ENCODE peak calls at places on chromosomes 2 and 18, in seven cellular contexts. D is IMR-90, C is spleen, M is K562, A is transverse colon, I is body of pancreas, Q is uterus. R is an unnamed sample.

GRCh38 chr18:46134920-46135675 is 30.9 kb downstream of the HAUS1 start:
- DNase-seq in D (no peak), C (no peak), M (no peak), A (no peak), I (no peak), Q (no peak), R (no peak)

GRCh38 chr2:9423922-9424272 is 443 bp downstream of the CPSF3 start:
- DNase-seq in D (peak; percentile 34), C (no peak), M (peak; percentile 35), A (peak; percentile 24), I (no peak), Q (no peak), R (no peak)

GRCh38 chr18:33835419-33835818 is 257.4 kb downstream of the ASXL3 start:
- DNase-seq in D (no peak), C (no peak), M (no peak), A (no peak), I (no peak), Q (no peak), R (no peak)

GRCh38 chr2:112542974-112543760 is 902 bp downstream of the POLR1B start:
- DNase-seq in D (peak; percentile 16), C (no peak), M (peak; percentile 45), A (no peak), I (no peak), Q (no peak), R (no peak)

GRCh38 chr2:36380624-36381481 is 25.3 kb downstream of the CRIM1 start:
- DNase-seq in D (no peak), C (peak; percentile 79), M (no peak), A (peak; percentile 65), I (peak; percentile 81), Q (no peak), R (peak; percentile 46)

GRCh38 chr2:57882895-57883515 is 163.6 kb upstream of the VRK2 start:
- DNase-seq in D (no peak), C (no peak), M (no peak), A (no peak), I (peak; percentile 13), Q (no peak), R (no peak)

GRCh38 chr18:29823671-29824070 is 1218.9 kb downstream of the DSC3 start:
- DNase-seq in D (no peak), C (no peak), M (no peak), A (no peak), I (no peak), Q (no peak), R (no peak)

GRCh38 chr2:213104089-213104902 is 47.1 kb downstream of the IKZF2 start:
- DNase-seq in D (peak; percentile 53), C (no peak), M (no peak), A (no peak), I (no peak), Q (no peak), R (no peak)

GRCh38 chr2:217853301-217853881 is 149.4 kb downstream of the TNS1 start:
- DNase-seq in D (peak; percentile 69), C (peak; percentile 62), M (no peak), A (no peak), I (no peak), Q (peak; percentile 71), R (no peak)

GRCh38 chr2:205771666-205772065 is 89.4 kb downstream of the NRP2 start:
- DNase-seq in D (no peak), C (no peak), M (no peak), A (no peak), I (no peak), Q (no peak), R (no peak)

GRCh38 chr2:130834923-130835765 is 1.6 kb upstream of the ARHGEF4 start:
- DNase-seq in D (no peak), C (peak; percentile 63), M (no peak), A (no peak), I (no peak), Q (no peak), R (no peak)

GRCh38 chr2:136005462-136006205 is 20.2 kb upstream of the DARS1 start:
- DNase-seq in D (peak; percentile 14), C (no peak), M (no peak), A (no peak), I (no peak), Q (no peak), R (no peak)

GRCh38 chr2:217065695-217066405 is 206.0 kb upstream of the TNP1 start:
- DNase-seq in D (peak; percentile 98), C (no peak), M (no peak), A (no peak), I (no peak), Q (no peak), R (no peak)

GRCh38 chr18:65990944-65991708 is 240.3 kb downstream of the CDH7 start:
- DNase-seq in D (no peak), C (no peak), M (no peak), A (no peak), I (no peak), Q (no peak), R (no peak)

GRCh38 chr2:25844089-25844488 is 34.2 kb downstream of the ASXL2 start:
- DNase-seq in D (peak; percentile 65), C (no peak), M (no peak), A (no peak), I (no peak), Q (no peak), R (no peak)

GRCh38 chr2:36650031-36650430 is 46.5 kb upstream of the VIT start:
- DNase-seq in D (peak; percentile 75), C (no peak), M (peak; percentile 24), A (peak; percentile 46), I (no peak), Q (no peak), R (no peak)

GRCh38 chr18:24006731-24007308 is 7.7 kb upstream of the TTC39C start:
- DNase-seq in D (peak; percentile 73), C (no peak), M (no peak), A (no peak), I (no peak), Q (no peak), R (no peak)

GRCh38 chr18:63336366-63337099 is 17.0 kb upstream of the BCL2 start:
- DNase-seq in D (peak; percentile 96), C (no peak), M (no peak), A (no peak), I (no peak), Q (no peak), R (no peak)

GRCh38 chr2:119468154-119468955 is 36.7 kb downstream of the TMEM37 start:
- DNase-seq in D (peak; percentile 25), C (no peak), M (no peak), A (no peak), I (no peak), Q (no peak), R (no peak)

GRCh38 chr18:48218285-48219022 is 190.7 kb downstream of the ZBTB7C start:
- DNase-seq in D (no peak), C (no peak), M (no peak), A (no peak), I (no peak), Q (no peak), R (no peak)

GRCh38 chr18:415627-416612 is 84.6 kb downstream of the COLEC12 start:
- DNase-seq in D (peak; percentile 81), C (no peak), M (no peak), A (no peak), I (no peak), Q (no peak), R (no peak)

GRCh38 chr2:128345436-128346165 is 26.9 kb upstream of the HS6ST1 start:
- DNase-seq in D (no peak), C (peak; percentile 73), M (no peak), A (no peak), I (no peak), Q (no peak), R (no peak)

GRCh38 chr18:77148289-77148688 is 15.7 kb upstream of the MBP start:
- DNase-seq in D (no peak), C (no peak), M (no peak), A (no peak), I (no peak), Q (no peak), R (no peak)

GRCh38 chr2:120422761-120423160 is 76.8 kb downstream of the INHBB start:
- DNase-seq in D (no peak), C (peak; percentile 64), M (no peak), A (no peak), I (no peak), Q (no peak), R (no peak)

GRCh38 chr18:44693030-44693784 is 12.5 kb downstream of the SETBP1 start:
- DNase-seq in D (no peak), C (no peak), M (no peak), A (no peak), I (no peak), Q (no peak), R (no peak)

GRCh38 chr2:132668189-132668833 is 1.7 kb downstream of the LYPD1 start:
- DNase-seq in D (no peak), C (no peak), M (no peak), A (no peak), I (no peak), Q (no peak), R (peak; percentile 28)

GRCh38 chr2:25491966-25492532 is 150.3 kb upstream of the DNMT3A start:
- DNase-seq in D (peak; percentile 80), C (no peak), M (no peak), A (no peak), I (no peak), Q (no peak), R (no peak)

GRCh38 chr18:23106575-23106974 is 28.7 kb upstream of the CABLES1 start:
- DNase-seq in D (peak; percentile 96), C (no peak), M (no peak), A (peak; percentile 61), I (no peak), Q (no peak), R (no peak)

GRCh38 chr18:71995895-71996443 is 548.2 kb downstream of the CBLN2 start:
- DNase-seq in D (no peak), C (no peak), M (no peak), A (no peak), I (no peak), Q (no peak), R (no peak)
- H3K9me3 ChIP-seq in D (peaks cover 5% of the 10 kb centered on the region), C (no peaks in the 10 kb centered on the region), M (no peaks in the 10 kb centered on the region), A (no peaks in the 10 kb centered on the region), I (no peaks in the 10 kb centered on the region), Q (no peaks in the 10 kb centered on the region), R (no peaks in the 10 kb centered on the region)

GRCh38 chr2:83081835-83082522 is 1377.1 kb downstream of the SUCLG1 start:
- DNase-seq in D (peak; percentile 65), C (no peak), M (peak; percentile 49), A (no peak), I (no peak), Q (peak; percentile 36), R (no peak)
- TF ChIP-seq POLR2A in D (no peak), C (no peak), M (no peak), A (no peak), I (no peak), Q (no peak), R (no peak)

GRCh38 chr2:98912221-98912851 is 23.7 kb downstream of the CRACDL start:
- DNase-seq in D (peak; percentile 89), C (peak; percentile 66), M (no peak), A (no peak), I (peak; percentile 90), Q (no peak), R (no peak)
- H3K4me1 ChIP-seq in D (peaks cover 13% of the 10 kb centered on the region), C (peaks cover 26% of the 10 kb centered on the region), M (no peaks in the 10 kb centered on the region), A (peaks cover 9% of the 10 kb centered on the region), I (peaks cover 65% of the 10 kb centered on the region), Q (no peaks in the 10 kb centered on the region), R (no peaks in the 10 kb centered on the region)

GRCh38 chr2:85945172-85945571 is 56.4 kb upstream of the ST3GAL5 start:
- DNase-seq in D (no peak), C (no peak), M (no peak), A (no peak), I (no peak), Q (no peak), R (no peak)
- H3K9me3 ChIP-seq in D (peaks cover 15% of the 10 kb centered on the region), C (peaks cover 43% of the 10 kb centered on the region), M (peaks cover 7% of the 10 kb centered on the region), A (peaks cover 4% of the 10 kb centered on the region), I (no peaks in the 10 kb centered on the region), Q (no peaks in the 10 kb centered on the region), R (no peaks in the 10 kb centered on the region)

R was measured in right lobe of liver.